ENCODE peak calls at places on chromosomes 3 and 15, in ten cellular contexts. One of them, this sample, is unnamed.

GRCh38 chr3:114154321-114154821 is 24.5 kb downstream of the DRD3 start:
- DNase-seq in thoracic aorta: no peak
- DNase-seq in bronchial epithelial cell: peak; percentile 7
- DNase-seq in Calu3: no peak
- DNase-seq in Peyer's patch: no peak
- DNase-seq in psoas muscle: no peak
- DNase-seq in foreskin keratinocyte: no peak
- DNase-seq in tibial artery: no peak
- DNase-seq in NB4: no peak
- DNase-seq in heart left ventricle: no peak
- DNase-seq in this sample: no peak

GRCh38 chr3:104723000-104723399 is 643.7 kb upstream of the ALCAM start:
- DNase-seq in Peyer's patch: no peak
- DNase-seq in thoracic aorta: no peak
- DNase-seq in tibial artery: no peak
- DNase-seq in bronchial epithelial cell: no peak
- DNase-seq in Calu3: no peak
- DNase-seq in psoas muscle: no peak
- DNase-seq in foreskin keratinocyte: no peak
- DNase-seq in heart left ventricle: no peak
- DNase-seq in NB4: no peak
- DNase-seq in this sample: no peak

GRCh38 chr3:106880206-106880605 is 497.0 kb upstream of the CCDC54 start:
- DNase-seq in heart left ventricle: no peak
- DNase-seq in psoas muscle: no peak
- DNase-seq in bronchial epithelial cell: no peak
- DNase-seq in foreskin keratinocyte: no peak
- DNase-seq in Calu3: no peak
- DNase-seq in thoracic aorta: no peak
- DNase-seq in NB4: no peak
- DNase-seq in tibial artery: no peak
- DNase-seq in Peyer's patch: no peak
- DNase-seq in this sample: no peak

GRCh38 chr3:143436231-143436930 is 316.8 kb downstream of the CHST2 start:
- DNase-seq in Calu3: no peak
- DNase-seq in foreskin keratinocyte: no peak
- DNase-seq in NB4: no peak
- DNase-seq in psoas muscle: no peak
- DNase-seq in bronchial epithelial cell: no peak
- DNase-seq in Peyer's patch: no peak
- DNase-seq in thoracic aorta: no peak
- DNase-seq in heart left ventricle: no peak
- DNase-seq in tibial artery: no peak
- DNase-seq in this sample: no peak

GRCh38 chr3:14460342-14461005 is 58.1 kb downstream of the SLC6A6 start:
- DNase-seq in thoracic aorta: no peak
- DNase-seq in NB4: no peak
- DNase-seq in bronchial epithelial cell: no peak
- DNase-seq in heart left ventricle: peak; percentile 86
- DNase-seq in foreskin keratinocyte: no peak
- DNase-seq in psoas muscle: peak; percentile 76
- DNase-seq in Calu3: peak; percentile 50
- DNase-seq in tibial artery: peak; percentile 73
- DNase-seq in Peyer's patch: no peak
- DNase-seq in this sample: no peak

GRCh38 chr3:53350652-53351051 is 3.3 kb upstream of the DCP1A start:
- DNase-seq in Peyer's patch: no peak
- DNase-seq in heart left ventricle: no peak
- DNase-seq in bronchial epithelial cell: peak; percentile 20
- DNase-seq in psoas muscle: no peak
- DNase-seq in foreskin keratinocyte: peak; percentile 13
- DNase-seq in tibial artery: no peak
- DNase-seq in Calu3: no peak
- DNase-seq in NB4: peak; percentile 92
- DNase-seq in thoracic aorta: no peak
- DNase-seq in this sample: no peak

GRCh38 chr15:96270581-96271172 is 59.8 kb upstream of the NR2F2 start:
- DNase-seq in bronchial epithelial cell: peak; percentile 87
- DNase-seq in NB4: peak; percentile 48
- DNase-seq in foreskin keratinocyte: peak; percentile 72
- DNase-seq in psoas muscle: no peak
- DNase-seq in heart left ventricle: no peak
- DNase-seq in thoracic aorta: no peak
- DNase-seq in tibial artery: no peak
- DNase-seq in Peyer's patch: no peak
- DNase-seq in Calu3: peak; percentile 53
- DNase-seq in this sample: no peak

GRCh38 chr15:32982001-32982400 is 212.5 kb downstream of the FMN1 start:
- DNase-seq in Calu3: no peak
- DNase-seq in Peyer's patch: no peak
- DNase-seq in tibial artery: no peak
- DNase-seq in bronchial epithelial cell: no peak
- DNase-seq in heart left ventricle: no peak
- DNase-seq in psoas muscle: no peak
- DNase-seq in thoracic aorta: no peak
- DNase-seq in NB4: no peak
- DNase-seq in foreskin keratinocyte: no peak
- DNase-seq in this sample: no peak

GRCh38 chr3:32934150-32934742 is 17.2 kb upstream of the CCR4 start:
- DNase-seq in Peyer's patch: no peak
- DNase-seq in NB4: peak; percentile 51
- DNase-seq in heart left ventricle: no peak
- DNase-seq in psoas muscle: no peak
- DNase-seq in Calu3: peak; percentile 9
- DNase-seq in foreskin keratinocyte: no peak
- DNase-seq in tibial artery: no peak
- DNase-seq in bronchial epithelial cell: peak; percentile 19
- DNase-seq in thoracic aorta: no peak
- DNase-seq in this sample: no peak

GRCh38 chr15:52780172-52780980 is 9.8 kb downstream of the ONECUT1 start:
- DNase-seq in heart left ventricle: no peak
- DNase-seq in psoas muscle: peak; percentile 54
- DNase-seq in foreskin keratinocyte: peak; percentile 41
- DNase-seq in Peyer's patch: no peak
- DNase-seq in tibial artery: no peak
- DNase-seq in thoracic aorta: no peak
- DNase-seq in NB4: peak; percentile 83
- DNase-seq in bronchial epithelial cell: peak; percentile 40
- DNase-seq in Calu3: peak; percentile 71
- DNase-seq in this sample: peak; percentile 55

GRCh38 chr15:66390670-66391069 is 4.0 kb downstream of the MAP2K1 start:
- DNase-seq in foreskin keratinocyte: peak; percentile 74
- DNase-seq in thoracic aorta: no peak
- DNase-seq in heart left ventricle: no peak
- DNase-seq in bronchial epithelial cell: peak; percentile 79
- DNase-seq in Calu3: no peak
- DNase-seq in psoas muscle: no peak
- DNase-seq in tibial artery: peak; percentile 34
- DNase-seq in NB4: peak; percentile 88
- DNase-seq in Peyer's patch: no peak
- DNase-seq in this sample: no peak

DNA sequence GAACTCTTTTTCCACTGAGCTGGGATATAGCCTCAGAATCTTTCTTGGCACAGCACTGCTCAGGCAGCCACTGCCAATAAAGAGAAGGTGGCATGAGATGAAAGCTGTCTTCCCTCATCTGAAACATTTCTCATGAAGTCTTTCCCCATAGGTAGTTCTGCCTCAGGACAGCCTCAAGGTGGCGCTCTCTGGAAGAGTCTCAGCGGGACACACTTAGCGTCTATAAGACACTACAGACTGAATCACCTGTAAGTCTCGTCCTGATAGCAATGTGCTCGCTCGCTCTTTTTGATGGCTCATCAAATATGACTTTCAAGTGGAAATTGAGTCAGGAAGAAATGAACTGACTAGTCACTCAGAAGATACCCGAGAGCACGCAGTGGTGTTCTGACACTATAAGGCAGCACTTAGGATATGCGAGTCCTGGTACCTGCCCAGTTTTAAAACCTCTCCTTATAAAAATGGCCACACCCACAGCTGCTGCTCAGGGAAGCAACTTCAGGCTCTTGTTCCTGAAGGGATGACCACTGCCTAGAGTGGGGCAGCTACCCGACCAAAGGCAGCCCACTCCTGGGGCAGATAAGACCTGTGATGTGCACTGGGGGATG is 269.5 kb downstream of the SUCLG2 start:
- DNase-seq in tibial artery: no peak
- DNase-seq in heart left ventricle: no peak
- DNase-seq in foreskin keratinocyte: peak; percentile 26
- DNase-seq in psoas muscle: no peak
- DNase-seq in NB4: peak; percentile 66
- DNase-seq in thoracic aorta: no peak
- DNase-seq in Calu3: peak; percentile 18
- DNase-seq in Peyer's patch: no peak
- DNase-seq in bronchial epithelial cell: peak; percentile 46
- DNase-seq in this sample: no peak
- TF ChIP-seq CTCF in tibial artery: no peak
- TF ChIP-seq CTCF in heart left ventricle: peak; percentile 38
- TF ChIP-seq CTCF in foreskin keratinocyte: peak; percentile 61
- TF ChIP-seq CTCF in psoas muscle: peak; percentile 29
- TF ChIP-seq CTCF in NB4: peak; percentile 75
- TF ChIP-seq CTCF in thoracic aorta: peak; percentile 9
- TF ChIP-seq CTCF in Calu3: no peak
- TF ChIP-seq CTCF in Peyer's patch: peak; percentile 39
- TF ChIP-seq CTCF in bronchial epithelial cell: peak; percentile 63
- TF ChIP-seq CTCF in this sample: no peak

GRCh38 chr3:137692803-137693431 is 71.2 kb upstream of the SOX14 start:
- DNase-seq in heart left ventricle: no peak
- DNase-seq in psoas muscle: no peak
- DNase-seq in Calu3: peak; percentile 68
- DNase-seq in NB4: peak; percentile 58
- DNase-seq in bronchial epithelial cell: peak; percentile 18
- DNase-seq in thoracic aorta: no peak
- DNase-seq in foreskin keratinocyte: no peak
- DNase-seq in tibial artery: no peak
- DNase-seq in Peyer's patch: no peak
- DNase-seq in this sample: no peak
- TF ChIP-seq CTCF in heart left ventricle: peak; percentile 16
- TF ChIP-seq CTCF in psoas muscle: no peak
- TF ChIP-seq CTCF in Calu3: peak; percentile 47
- TF ChIP-seq CTCF in NB4: peak; percentile 84
- TF ChIP-seq CTCF in bronchial epithelial cell: peak; percentile 65
- TF ChIP-seq CTCF in thoracic aorta: no peak
- TF ChIP-seq CTCF in foreskin keratinocyte: peak; percentile 55
- TF ChIP-seq CTCF in tibial artery: no peak
- TF ChIP-seq CTCF in Peyer's patch: peak; percentile 2
- TF ChIP-seq CTCF in this sample: no peak

GRCh38 chr3:101858464-101858863 is 9.2 kb downstream of the NFKBIZ start:
- DNase-seq in Peyer's patch: no peak
- DNase-seq in bronchial epithelial cell: no peak
- DNase-seq in NB4: no peak
- DNase-seq in heart left ventricle: no peak
- DNase-seq in tibial artery: no peak
- DNase-seq in foreskin keratinocyte: no peak
- DNase-seq in psoas muscle: no peak
- DNase-seq in thoracic aorta: no peak
- DNase-seq in Calu3: no peak
- DNase-seq in this sample: no peak

GRCh38 chr3:101859882-101860281 is 10.6 kb downstream of the NFKBIZ start:
- DNase-seq in psoas muscle: no peak
- DNase-seq in Peyer's patch: no peak
- DNase-seq in Calu3: no peak
- DNase-seq in NB4: no peak
- DNase-seq in thoracic aorta: no peak
- DNase-seq in tibial artery: no peak
- DNase-seq in heart left ventricle: no peak
- DNase-seq in foreskin keratinocyte: no peak
- DNase-seq in bronchial epithelial cell: no peak
- DNase-seq in this sample: no peak

GRCh38 chr3:101862453-101863165 is 13.3 kb downstream of the NFKBIZ start:
- DNase-seq in psoas muscle: no peak
- DNase-seq in bronchial epithelial cell: peak; percentile 60
- DNase-seq in thoracic aorta: no peak
- DNase-seq in Calu3: no peak
- DNase-seq in heart left ventricle: no peak
- DNase-seq in foreskin keratinocyte: peak; percentile 52
- DNase-seq in NB4: no peak
- DNase-seq in Peyer's patch: no peak
- DNase-seq in tibial artery: no peak
- DNase-seq in this sample: no peak

GRCh38 chr3:101861212-101861977 is 12.1 kb downstream of the NFKBIZ start:
- DNase-seq in bronchial epithelial cell: no peak
- DNase-seq in heart left ventricle: no peak
- DNase-seq in thoracic aorta: no peak
- DNase-seq in Peyer's patch: no peak
- DNase-seq in psoas muscle: no peak
- DNase-seq in Calu3: no peak
- DNase-seq in tibial artery: no peak
- DNase-seq in foreskin keratinocyte: no peak
- DNase-seq in NB4: no peak
- DNase-seq in this sample: no peak

GRCh38 chr3:101861978-101862421 is 12.7 kb downstream of the NFKBIZ start:
- DNase-seq in Calu3: no peak
- DNase-seq in thoracic aorta: no peak
- DNase-seq in NB4: no peak
- DNase-seq in tibial artery: no peak
- DNase-seq in psoas muscle: no peak
- DNase-seq in Peyer's patch: no peak
- DNase-seq in foreskin keratinocyte: no peak
- DNase-seq in bronchial epithelial cell: no peak
- DNase-seq in heart left ventricle: no peak
- DNase-seq in this sample: no peak
- TF ChIP-seq CTCF in Calu3: no peak
- TF ChIP-seq CTCF in thoracic aorta: no peak
- TF ChIP-seq CTCF in NB4: no peak
- TF ChIP-seq CTCF in tibial artery: no peak
- TF ChIP-seq CTCF in psoas muscle: no peak
- TF ChIP-seq CTCF in Peyer's patch: no peak
- TF ChIP-seq CTCF in foreskin keratinocyte: no peak
- TF ChIP-seq CTCF in bronchial epithelial cell: no peak
- TF ChIP-seq CTCF in heart left ventricle: no peak
- TF ChIP-seq CTCF in this sample: no peak

GRCh38 chr3:18888370-18888769 is 259.9 kb upstream of the KCNH8 start:
- DNase-seq in NB4: no peak
- DNase-seq in heart left ventricle: no peak
- DNase-seq in bronchial epithelial cell: no peak
- DNase-seq in Calu3: no peak
- DNase-seq in thoracic aorta: no peak
- DNase-seq in psoas muscle: no peak
- DNase-seq in Peyer's patch: no peak
- DNase-seq in tibial artery: no peak
- DNase-seq in foreskin keratinocyte: no peak
- DNase-seq in this sample: no peak

GRCh38 chr3:18885612-18886011 is 262.7 kb upstream of the KCNH8 start:
- DNase-seq in Peyer's patch: no peak
- DNase-seq in psoas muscle: no peak
- DNase-seq in Calu3: no peak
- DNase-seq in foreskin keratinocyte: no peak
- DNase-seq in bronchial epithelial cell: no peak
- DNase-seq in heart left ventricle: peak; percentile 30
- DNase-seq in NB4: no peak
- DNase-seq in tibial artery: no peak
- DNase-seq in thoracic aorta: no peak
- DNase-seq in this sample: no peak

DNA sequence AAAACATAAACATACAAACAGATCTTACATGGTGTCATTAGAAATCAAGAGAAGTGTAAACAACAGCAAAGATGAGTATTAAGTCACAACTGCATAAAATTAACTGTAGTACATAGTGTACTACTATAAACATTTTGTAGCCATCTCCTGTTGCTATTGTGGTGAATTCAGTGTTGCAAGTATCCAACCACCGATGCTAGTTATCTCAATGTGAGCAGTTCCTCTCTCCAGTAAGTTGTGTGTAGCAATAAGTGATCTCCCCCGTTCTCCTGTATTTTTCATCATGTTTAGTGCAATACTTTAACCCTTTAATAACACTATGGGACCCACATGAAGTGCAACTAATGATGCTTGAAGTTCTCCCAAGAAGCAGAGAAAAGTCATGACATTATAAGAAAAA is 264.8 kb upstream of the KCNH8 start:
- DNase-seq in psoas muscle: no peak
- DNase-seq in NB4: peak; percentile 18
- DNase-seq in foreskin keratinocyte: no peak
- DNase-seq in Peyer's patch: no peak
- DNase-seq in thoracic aorta: no peak
- DNase-seq in Calu3: no peak
- DNase-seq in tibial artery: no peak
- DNase-seq in bronchial epithelial cell: no peak
- DNase-seq in heart left ventricle: no peak
- DNase-seq in this sample: no peak
- TF ChIP-seq CTCF in psoas muscle: no peak
- TF ChIP-seq CTCF in NB4: no peak
- TF ChIP-seq CTCF in foreskin keratinocyte: no peak
- TF ChIP-seq CTCF in Peyer's patch: no peak
- TF ChIP-seq CTCF in thoracic aorta: no peak
- TF ChIP-seq CTCF in Calu3: no peak
- TF ChIP-seq CTCF in tibial artery: no peak
- TF ChIP-seq CTCF in bronchial epithelial cell: no peak
- TF ChIP-seq CTCF in heart left ventricle: no peak
- TF ChIP-seq CTCF in this sample: no peak